ENCODE peak calls at places on chromosomes 3 and 15, in six cellular contexts. One of them, this sample, is unnamed.
A peak's percentile ranks its signal among the peaks of the same experiment; 100 is the strongest.

GRCh38 chr3:36648241-36649034 is 115.9 kb downstream of the DCLK3 start:
- DNase-seq in tibial nerve: no peak
- DNase-seq in B cell: no peak
- DNase-seq in Panc1: peak; percentile 64
- DNase-seq in AG09319: peak; percentile 71
- DNase-seq in RWPE2: no peak
- DNase-seq in this sample: no peak

GRCh38 chr3:36868614-36869436 is 76.0 kb downstream of the TRANK1 start:
- DNase-seq in tibial nerve: no peak
- DNase-seq in AG09319: peak; percentile 24
- DNase-seq in RWPE2: no peak
- DNase-seq in B cell: peak; percentile 50
- DNase-seq in Panc1: peak; percentile 48
- DNase-seq in this sample: peak; percentile 53

GRCh38 chr3:65902304-65902793 is 136.4 kb downstream of the MAGI1 start:
- DNase-seq in RWPE2: peak; percentile 63
- DNase-seq in tibial nerve: no peak
- DNase-seq in Panc1: no peak
- DNase-seq in AG09319: no peak
- DNase-seq in B cell: no peak
- DNase-seq in this sample: peak; percentile 11

GRCh38 chr3:128198313-128198712 is 45.0 kb downstream of the EEFSEC start:
- DNase-seq in AG09319: no peak
- DNase-seq in tibial nerve: no peak
- DNase-seq in Panc1: no peak
- DNase-seq in B cell: no peak
- DNase-seq in RWPE2: no peak
- DNase-seq in this sample: no peak

GRCh38 chr3:34067442-34068130 is 269.2 kb downstream of the PDCD6IP start:
- DNase-seq in AG09319: no peak
- DNase-seq in tibial nerve: no peak
- DNase-seq in Panc1: no peak
- DNase-seq in RWPE2: no peak
- DNase-seq in B cell: no peak
- DNase-seq in this sample: peak; percentile 22

GRCh38 chr3:15214758-15215157 is 8.7 kb downstream of the CAPN7 start:
- DNase-seq in AG09319: no peak
- DNase-seq in RWPE2: no peak
- DNase-seq in B cell: no peak
- DNase-seq in Panc1: no peak
- DNase-seq in tibial nerve: no peak
- DNase-seq in this sample: no peak

GRCh38 chr15:66609876-66610275 is 44.1 kb upstream of the LCTL start:
- DNase-seq in Panc1: no peak
- DNase-seq in RWPE2: no peak
- DNase-seq in AG09319: no peak
- DNase-seq in B cell: no peak
- DNase-seq in tibial nerve: no peak
- DNase-seq in this sample: no peak

GRCh38 chr3:48588230-48588629 is 6.9 kb downstream of the COL7A1 start:
- DNase-seq in Panc1: no peak
- DNase-seq in AG09319: no peak
- DNase-seq in RWPE2: no peak
- DNase-seq in tibial nerve: no peak
- DNase-seq in B cell: no peak
- DNase-seq in this sample: no peak

GRCh38 chr15:68151277-68151676 is 53.9 kb downstream of the CALML4 start:
- DNase-seq in Panc1: no peak
- DNase-seq in B cell: no peak
- DNase-seq in RWPE2: no peak
- DNase-seq in tibial nerve: no peak
- DNase-seq in AG09319: no peak
- DNase-seq in this sample: no peak

GRCh38 chr3:172752651-172753050 is 2.1 kb downstream of the ECT2 start:
- DNase-seq in B cell: no peak
- DNase-seq in AG09319: no peak
- DNase-seq in Panc1: no peak
- DNase-seq in tibial nerve: no peak
- DNase-seq in RWPE2: no peak
- DNase-seq in this sample: no peak

GRCh38 chr3:111910806-111911205 is 51.7 kb downstream of the PHLDB2 start:
- DNase-seq in RWPE2: no peak
- DNase-seq in Panc1: no peak
- DNase-seq in tibial nerve: no peak
- DNase-seq in B cell: no peak
- DNase-seq in AG09319: no peak
- DNase-seq in this sample: no peak

GRCh38 chr3:30775070-30775469 is 119.4 kb downstream of the GADL1 start:
- DNase-seq in B cell: no peak
- DNase-seq in RWPE2: no peak
- DNase-seq in tibial nerve: no peak
- DNase-seq in AG09319: no peak
- DNase-seq in Panc1: no peak
- DNase-seq in this sample: no peak

GRCh38 chr15:67124911-67125588 is 59.6 kb downstream of the SMAD3 start:
- DNase-seq in AG09319: no peak
- DNase-seq in B cell: no peak
- DNase-seq in Panc1: no peak
- DNase-seq in RWPE2: no peak
- DNase-seq in tibial nerve: no peak
- DNase-seq in this sample: no peak

GRCh38 chr15:99014803-99015676 is 7.4 kb upstream of the PGPEP1L start:
- DNase-seq in tibial nerve: no peak
- DNase-seq in B cell: no peak
- DNase-seq in AG09319: peak; percentile 16
- DNase-seq in Panc1: no peak
- DNase-seq in RWPE2: peak; percentile 94
- DNase-seq in this sample: peak; percentile 62

GRCh38 chr3:103517013-103517412 is 1082.2 kb downstream of the ZPLD1 start:
- DNase-seq in Panc1: no peak
- DNase-seq in tibial nerve: no peak
- DNase-seq in AG09319: no peak
- DNase-seq in RWPE2: no peak
- DNase-seq in B cell: no peak
- DNase-seq in this sample: no peak

GRCh38 chr3:190886945-190887344 is 24.5 kb upstream of the GMNC start:
- DNase-seq in B cell: no peak
- DNase-seq in AG09319: no peak
- DNase-seq in tibial nerve: no peak
- DNase-seq in Panc1: no peak
- DNase-seq in RWPE2: no peak
- DNase-seq in this sample: no peak

GRCh38 chr3:15220661-15221060 is 14.6 kb downstream of the CAPN7 start:
- DNase-seq in Panc1: no peak
- DNase-seq in tibial nerve: no peak
- DNase-seq in RWPE2: no peak
- DNase-seq in B cell: no peak
- DNase-seq in AG09319: no peak
- DNase-seq in this sample: no peak

GRCh38 chr15:66006986-66007385 is 137.7 kb downstream of the RAB11A start:
- DNase-seq in AG09319: no peak
- DNase-seq in Panc1: no peak
- DNase-seq in B cell: no peak
- DNase-seq in tibial nerve: no peak
- DNase-seq in RWPE2: peak; percentile 89
- DNase-seq in this sample: no peak

DNA sequence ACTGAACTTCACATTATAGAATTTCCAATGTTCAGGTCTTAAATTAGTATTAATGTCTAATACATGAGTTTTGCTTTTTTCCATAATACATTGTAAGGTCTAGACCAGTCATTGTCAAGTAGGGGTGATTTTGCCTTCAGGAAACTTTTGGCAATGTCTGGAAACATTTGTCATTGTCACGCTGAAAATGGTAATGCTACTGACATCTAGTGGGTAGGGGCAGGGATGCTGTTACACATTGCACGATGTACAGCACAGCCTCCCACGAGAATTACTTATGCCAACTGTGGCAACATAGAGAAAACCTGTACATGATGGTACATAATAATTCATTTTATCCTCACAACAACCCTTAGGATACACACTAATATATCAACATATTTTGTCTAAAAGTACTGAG is 384.1 kb downstream of the CADM2 start:
- DNase-seq in RWPE2: no peak
- DNase-seq in tibial nerve: no peak
- DNase-seq in Panc1: peak; percentile 24
- DNase-seq in AG09319: no peak
- DNase-seq in B cell: no peak
- DNase-seq in this sample: peak; percentile 44
- TF ChIP-seq CTCF in RWPE2: peak; percentile 42
- TF ChIP-seq CTCF in tibial nerve: peak; percentile 20
- TF ChIP-seq CTCF in Panc1: peak; percentile 55
- TF ChIP-seq CTCF in AG09319: no peak
- TF ChIP-seq CTCF in B cell: no peak
- TF ChIP-seq CTCF in this sample: no peak

DNA sequence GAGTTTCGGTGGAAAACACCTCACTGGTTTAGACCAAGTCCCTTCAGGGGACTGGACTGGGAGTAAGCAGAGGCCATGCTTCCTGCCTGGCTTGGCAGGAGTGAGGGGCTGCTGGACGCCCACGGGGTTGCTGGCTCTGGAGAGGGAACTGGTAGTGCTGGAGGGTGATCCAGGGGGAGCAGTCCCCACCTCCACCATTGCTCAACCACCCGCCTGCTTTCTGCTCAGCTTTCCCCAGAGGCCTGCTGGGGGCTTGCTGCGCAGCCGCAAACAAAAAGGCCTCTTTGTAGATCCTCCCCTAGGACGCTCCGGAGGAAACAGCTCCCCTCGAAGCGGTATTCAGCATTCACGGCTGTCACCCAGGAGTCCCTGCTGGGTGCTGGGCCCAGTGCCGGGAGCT is 33.5 kb downstream of the EBLN2 start:
- DNase-seq in tibial nerve: no peak
- DNase-seq in AG09319: no peak
- DNase-seq in Panc1: no peak
- DNase-seq in RWPE2: no peak
- DNase-seq in B cell: no peak
- DNase-seq in this sample: no peak
- TF ChIP-seq CTCF in tibial nerve: no peak
- TF ChIP-seq CTCF in AG09319: no peak
- TF ChIP-seq CTCF in Panc1: no peak
- TF ChIP-seq CTCF in RWPE2: no peak
- TF ChIP-seq CTCF in B cell: no peak
- TF ChIP-seq CTCF in this sample: no peak

GRCh38 chr3:85567074-85567676 is 608.4 kb downstream of the CADM2 start:
- DNase-seq in B cell: no peak
- DNase-seq in RWPE2: no peak
- DNase-seq in AG09319: no peak
- DNase-seq in tibial nerve: peak; percentile 23
- DNase-seq in Panc1: no peak
- DNase-seq in this sample: peak; percentile 74
- TF ChIP-seq CTCF in B cell: peak; percentile 53
- TF ChIP-seq CTCF in RWPE2: peak; percentile 79
- TF ChIP-seq CTCF in AG09319: peak; percentile 10
- TF ChIP-seq CTCF in tibial nerve: peak; percentile 68
- TF ChIP-seq CTCF in Panc1: peak; percentile 62
- TF ChIP-seq CTCF in this sample: peak; percentile 93

GRCh38 chr3:195892105-195892354 is 16.3 kb downstream of the TNK2 start:
- DNase-seq in Panc1: no peak
- DNase-seq in RWPE2: no peak
- DNase-seq in AG09319: no peak
- DNase-seq in tibial nerve: no peak
- DNase-seq in B cell: no peak
- DNase-seq in this sample: no peak

GRCh38 chr3:195891431-195892104 is 16.8 kb downstream of the TNK2 start:
- DNase-seq in RWPE2: no peak
- DNase-seq in tibial nerve: no peak
- DNase-seq in Panc1: no peak
- DNase-seq in AG09319: no peak
- DNase-seq in B cell: no peak
- DNase-seq in this sample: no peak

GRCh38 chr3:195893516-195893915 is 14.8 kb downstream of the TNK2 start:
- DNase-seq in B cell: no peak
- DNase-seq in AG09319: no peak
- DNase-seq in tibial nerve: no peak
- DNase-seq in Panc1: no peak
- DNase-seq in RWPE2: no peak
- DNase-seq in this sample: no peak

GRCh38 chr3:195893121-195893449 is 15.3 kb downstream of the TNK2 start:
- DNase-seq in Panc1: no peak
- DNase-seq in RWPE2: no peak
- DNase-seq in tibial nerve: no peak
- DNase-seq in B cell: no peak
- DNase-seq in AG09319: no peak
- DNase-seq in this sample: no peak

GRCh38 chr3:195892355-195893120 is 15.8 kb downstream of the TNK2 start:
- DNase-seq in tibial nerve: peak; percentile 37
- DNase-seq in RWPE2: no peak
- DNase-seq in AG09319: no peak
- DNase-seq in B cell: no peak
- DNase-seq in Panc1: no peak
- DNase-seq in this sample: no peak
- TF ChIP-seq CTCF in tibial nerve: no peak
- TF ChIP-seq CTCF in RWPE2: no peak
- TF ChIP-seq CTCF in AG09319: no peak
- TF ChIP-seq CTCF in B cell: no peak
- TF ChIP-seq CTCF in Panc1: no peak
- TF ChIP-seq CTCF in this sample: no peak

GRCh38 chr3:8095724-8096123 is 405.9 kb upstream of the LMCD1 start:
- DNase-seq in AG09319: no peak
- DNase-seq in Panc1: no peak
- DNase-seq in B cell: no peak
- DNase-seq in RWPE2: no peak
- DNase-seq in tibial nerve: no peak
- DNase-seq in this sample: peak; percentile 38
- TF ChIP-seq CTCF in AG09319: peak; percentile 5
- TF ChIP-seq CTCF in Panc1: no peak
- TF ChIP-seq CTCF in B cell: no peak
- TF ChIP-seq CTCF in RWPE2: no peak
- TF ChIP-seq CTCF in tibial nerve: no peak
- TF ChIP-seq CTCF in this sample: no peak

DNA sequence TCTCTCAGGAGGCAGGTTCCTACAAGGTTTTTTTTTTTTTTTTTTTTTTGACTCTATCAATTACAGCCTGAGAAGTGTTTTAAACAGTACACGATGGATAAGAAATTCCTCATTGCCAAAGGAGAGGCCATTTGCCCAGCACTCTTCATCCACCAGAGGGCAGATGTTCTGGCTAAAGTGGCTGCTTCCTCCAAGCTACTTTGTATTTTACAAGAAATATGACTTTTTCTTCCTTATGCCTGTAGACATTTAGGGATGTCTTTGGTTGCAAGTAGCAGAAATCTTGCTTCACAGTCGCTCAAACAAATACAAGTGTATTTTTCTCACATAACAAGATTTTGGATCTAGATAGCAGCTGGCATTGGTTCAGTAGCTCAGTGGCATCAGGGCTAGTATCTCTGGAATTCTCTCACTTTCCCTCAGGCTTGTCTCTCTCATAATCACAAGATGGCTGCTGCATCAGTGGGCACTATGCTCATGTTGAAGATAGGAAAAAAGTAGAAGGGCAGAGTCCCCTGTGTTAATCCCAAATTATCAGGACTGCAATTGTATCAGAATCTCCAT is 139.1 kb upstream of the COL8A1 start:
- DNase-seq in B cell: no peak
- DNase-seq in RWPE2: no peak
- DNase-seq in tibial nerve: no peak
- DNase-seq in AG09319: no peak
- DNase-seq in Panc1: peak; percentile 28
- DNase-seq in this sample: peak; percentile 49
- TF ChIP-seq CTCF in B cell: no peak
- TF ChIP-seq CTCF in RWPE2: peak; percentile 80
- TF ChIP-seq CTCF in tibial nerve: peak; percentile 64
- TF ChIP-seq CTCF in AG09319: peak; percentile 73
- TF ChIP-seq CTCF in Panc1: peak; percentile 76
- TF ChIP-seq CTCF in this sample: peak; percentile 72

This sample was measured in endothelial cell.